ENCODE peak calls at places on chromosome 13, in nine cellular contexts. One of them, this sample, is unnamed.

GRCh38 chr13:30464496-30465351 is 1.0 kb downstream of the HMGB1 start:
- DNase-seq in CD8-positive, alpha-beta T cell: peak; percentile 64
- DNase-seq in colonic mucosa: peak; percentile 77
- DNase-seq in transverse colon: peak; percentile 78
- DNase-seq in body of pancreas: peak; percentile 73
- DNase-seq in Peyer's patch: peak; percentile 88
- DNase-seq in HFF-Myc: no peak
- DNase-seq in A549: peak; percentile 22
- DNase-seq in thoracic aorta: peak; percentile 36
- DNase-seq in this sample: peak; percentile 61

GRCh38 chr13:41224113-41225110 is 30.0 kb upstream of the KBTBD7 start:
- DNase-seq in CD8-positive, alpha-beta T cell: no peak
- DNase-seq in colonic mucosa: no peak
- DNase-seq in transverse colon: no peak
- DNase-seq in body of pancreas: no peak
- DNase-seq in Peyer's patch: no peak
- DNase-seq in HFF-Myc: no peak
- DNase-seq in A549: no peak
- DNase-seq in thoracic aorta: no peak
- DNase-seq in this sample: no peak

GRCh38 chr13:114282143-114282685 is 813 bp downstream of the UPF3A start:
- DNase-seq in CD8-positive, alpha-beta T cell: no peak
- DNase-seq in colonic mucosa: peak; percentile 32
- DNase-seq in transverse colon: peak; percentile 44
- DNase-seq in body of pancreas: peak; percentile 35
- DNase-seq in Peyer's patch: peak; percentile 60
- DNase-seq in HFF-Myc: no peak
- DNase-seq in A549: no peak
- DNase-seq in thoracic aorta: no peak
- DNase-seq in this sample: peak; percentile 59

GRCh38 chr13:21075303-21076264 is 14.2 kb upstream of the LATS2 start:
- DNase-seq in CD8-positive, alpha-beta T cell: no peak
- DNase-seq in colonic mucosa: no peak
- DNase-seq in transverse colon: no peak
- DNase-seq in body of pancreas: peak; percentile 38
- DNase-seq in Peyer's patch: peak; percentile 58
- DNase-seq in HFF-Myc: no peak
- DNase-seq in A549: no peak
- DNase-seq in thoracic aorta: no peak
- DNase-seq in this sample: no peak

GRCh38 chr13:30830638-30830965 is 75.5 kb upstream of the MEDAG start:
- DNase-seq in CD8-positive, alpha-beta T cell: no peak
- DNase-seq in colonic mucosa: no peak
- DNase-seq in transverse colon: no peak
- DNase-seq in body of pancreas: no peak
- DNase-seq in Peyer's patch: peak; percentile 71
- DNase-seq in HFF-Myc: no peak
- DNase-seq in A549: no peak
- DNase-seq in thoracic aorta: no peak
- DNase-seq in this sample: no peak

GRCh38 chr13:72565893-72566292 is 161.5 kb downstream of the MZT1 start:
- DNase-seq in CD8-positive, alpha-beta T cell: no peak
- DNase-seq in colonic mucosa: no peak
- DNase-seq in transverse colon: no peak
- DNase-seq in body of pancreas: no peak
- DNase-seq in Peyer's patch: no peak
- DNase-seq in HFF-Myc: peak; percentile 1
- DNase-seq in A549: no peak
- DNase-seq in thoracic aorta: no peak
- DNase-seq in this sample: no peak

GRCh38 chr13:83211301-83211700 is 671.0 kb downstream of the SLITRK1 start:
- DNase-seq in CD8-positive, alpha-beta T cell: no peak
- DNase-seq in colonic mucosa: no peak
- DNase-seq in transverse colon: no peak
- DNase-seq in body of pancreas: no peak
- DNase-seq in Peyer's patch: no peak
- DNase-seq in HFF-Myc: no peak
- DNase-seq in A549: no peak
- DNase-seq in thoracic aorta: no peak
- DNase-seq in this sample: no peak

GRCh38 chr13:52414963-52415362 is 9.0 kb upstream of the THSD1 start:
- DNase-seq in CD8-positive, alpha-beta T cell: no peak
- DNase-seq in colonic mucosa: no peak
- DNase-seq in transverse colon: no peak
- DNase-seq in body of pancreas: no peak
- DNase-seq in Peyer's patch: no peak
- DNase-seq in HFF-Myc: peak; percentile 7
- DNase-seq in A549: no peak
- DNase-seq in thoracic aorta: no peak
- DNase-seq in this sample: no peak

GRCh38 chr13:45974500-45974899 is 78.0 kb downstream of the ZC3H13 start:
- DNase-seq in CD8-positive, alpha-beta T cell: no peak
- DNase-seq in colonic mucosa: no peak
- DNase-seq in transverse colon: no peak
- DNase-seq in body of pancreas: no peak
- DNase-seq in Peyer's patch: no peak
- DNase-seq in HFF-Myc: no peak
- DNase-seq in A549: no peak
- DNase-seq in thoracic aorta: no peak
- DNase-seq in this sample: no peak
- TF ChIP-seq CTCF in CD8-positive, alpha-beta T cell: no peak
- TF ChIP-seq CTCF in colonic mucosa: no peak
- TF ChIP-seq CTCF in transverse colon: no peak
- TF ChIP-seq CTCF in body of pancreas: no peak
- TF ChIP-seq CTCF in Peyer's patch: no peak
- TF ChIP-seq CTCF in HFF-Myc: no peak
- TF ChIP-seq CTCF in A549: no peak
- TF ChIP-seq CTCF in thoracic aorta: no peak
- TF ChIP-seq CTCF in this sample: no peak

GRCh38 chr13:49807681-49808080 is 15.2 kb upstream of the KPNA3 start:
- DNase-seq in CD8-positive, alpha-beta T cell: no peak
- DNase-seq in colonic mucosa: no peak
- DNase-seq in transverse colon: no peak
- DNase-seq in body of pancreas: no peak
- DNase-seq in Peyer's patch: no peak
- DNase-seq in HFF-Myc: no peak
- DNase-seq in A549: no peak
- DNase-seq in thoracic aorta: no peak
- DNase-seq in this sample: no peak

GRCh38 chr13:49810464-49810824 is 18.0 kb upstream of the KPNA3 start:
- DNase-seq in CD8-positive, alpha-beta T cell: no peak
- DNase-seq in colonic mucosa: no peak
- DNase-seq in transverse colon: no peak
- DNase-seq in body of pancreas: no peak
- DNase-seq in Peyer's patch: no peak
- DNase-seq in HFF-Myc: no peak
- DNase-seq in A549: no peak
- DNase-seq in thoracic aorta: no peak
- DNase-seq in this sample: no peak

GRCh38 chr13:49810825-49811526 is 18.5 kb upstream of the KPNA3 start:
- DNase-seq in CD8-positive, alpha-beta T cell: no peak
- DNase-seq in colonic mucosa: no peak
- DNase-seq in transverse colon: no peak
- DNase-seq in body of pancreas: no peak
- DNase-seq in Peyer's patch: no peak
- DNase-seq in HFF-Myc: no peak
- DNase-seq in A549: no peak
- DNase-seq in thoracic aorta: no peak
- DNase-seq in this sample: peak; percentile 62

GRCh38 chr13:49802410-49802809 is 9.9 kb upstream of the KPNA3 start:
- DNase-seq in CD8-positive, alpha-beta T cell: no peak
- DNase-seq in colonic mucosa: no peak
- DNase-seq in transverse colon: no peak
- DNase-seq in body of pancreas: no peak
- DNase-seq in Peyer's patch: no peak
- DNase-seq in HFF-Myc: no peak
- DNase-seq in A549: no peak
- DNase-seq in thoracic aorta: no peak
- DNase-seq in this sample: no peak

GRCh38 chr13:49806126-49806536 is 13.6 kb upstream of the KPNA3 start:
- DNase-seq in CD8-positive, alpha-beta T cell: no peak
- DNase-seq in colonic mucosa: no peak
- DNase-seq in transverse colon: no peak
- DNase-seq in body of pancreas: no peak
- DNase-seq in Peyer's patch: no peak
- DNase-seq in HFF-Myc: no peak
- DNase-seq in A549: no peak
- DNase-seq in thoracic aorta: no peak
- DNase-seq in this sample: no peak
- H3K4me3 ChIP-seq in CD8-positive, alpha-beta T cell: no peak overlapping the region
- H3K4me3 ChIP-seq in colonic mucosa: no peak overlapping the region
- H3K4me3 ChIP-seq in transverse colon: no peak overlapping the region
- H3K4me3 ChIP-seq in body of pancreas: no peak overlapping the region
- H3K4me3 ChIP-seq in Peyer's patch: no peak overlapping the region
- H3K4me3 ChIP-seq in HFF-Myc: no peak overlapping the region
- H3K4me3 ChIP-seq in A549: no peak overlapping the region
- H3K4me3 ChIP-seq in thoracic aorta: no peak overlapping the region
- H3K4me3 ChIP-seq in this sample: no peak overlapping the region

GRCh38 chr13:60613080-60613479 is 216.1 kb downstream of the TDRD3 start:
- DNase-seq in CD8-positive, alpha-beta T cell: no peak
- DNase-seq in colonic mucosa: no peak
- DNase-seq in transverse colon: no peak
- DNase-seq in body of pancreas: no peak
- DNase-seq in Peyer's patch: no peak
- DNase-seq in HFF-Myc: no peak
- DNase-seq in A549: no peak
- DNase-seq in thoracic aorta: no peak
- DNase-seq in this sample: no peak

GRCh38 chr13:60623131-60623530 is 226.1 kb downstream of the TDRD3 start:
- DNase-seq in CD8-positive, alpha-beta T cell: no peak
- DNase-seq in colonic mucosa: no peak
- DNase-seq in transverse colon: no peak
- DNase-seq in body of pancreas: no peak
- DNase-seq in Peyer's patch: no peak
- DNase-seq in HFF-Myc: no peak
- DNase-seq in A549: no peak
- DNase-seq in thoracic aorta: no peak
- DNase-seq in this sample: no peak

GRCh38 chr13:60619461-60619860 is 222.4 kb downstream of the TDRD3 start:
- DNase-seq in CD8-positive, alpha-beta T cell: no peak
- DNase-seq in colonic mucosa: no peak
- DNase-seq in transverse colon: no peak
- DNase-seq in body of pancreas: no peak
- DNase-seq in Peyer's patch: no peak
- DNase-seq in HFF-Myc: no peak
- DNase-seq in A549: no peak
- DNase-seq in thoracic aorta: no peak
- DNase-seq in this sample: no peak

GRCh38 chr13:60620611-60621395 is 223.8 kb downstream of the TDRD3 start:
- DNase-seq in CD8-positive, alpha-beta T cell: no peak
- DNase-seq in colonic mucosa: no peak
- DNase-seq in transverse colon: no peak
- DNase-seq in body of pancreas: no peak
- DNase-seq in Peyer's patch: no peak
- DNase-seq in HFF-Myc: no peak
- DNase-seq in A549: no peak
- DNase-seq in thoracic aorta: no peak
- DNase-seq in this sample: no peak

DNA sequence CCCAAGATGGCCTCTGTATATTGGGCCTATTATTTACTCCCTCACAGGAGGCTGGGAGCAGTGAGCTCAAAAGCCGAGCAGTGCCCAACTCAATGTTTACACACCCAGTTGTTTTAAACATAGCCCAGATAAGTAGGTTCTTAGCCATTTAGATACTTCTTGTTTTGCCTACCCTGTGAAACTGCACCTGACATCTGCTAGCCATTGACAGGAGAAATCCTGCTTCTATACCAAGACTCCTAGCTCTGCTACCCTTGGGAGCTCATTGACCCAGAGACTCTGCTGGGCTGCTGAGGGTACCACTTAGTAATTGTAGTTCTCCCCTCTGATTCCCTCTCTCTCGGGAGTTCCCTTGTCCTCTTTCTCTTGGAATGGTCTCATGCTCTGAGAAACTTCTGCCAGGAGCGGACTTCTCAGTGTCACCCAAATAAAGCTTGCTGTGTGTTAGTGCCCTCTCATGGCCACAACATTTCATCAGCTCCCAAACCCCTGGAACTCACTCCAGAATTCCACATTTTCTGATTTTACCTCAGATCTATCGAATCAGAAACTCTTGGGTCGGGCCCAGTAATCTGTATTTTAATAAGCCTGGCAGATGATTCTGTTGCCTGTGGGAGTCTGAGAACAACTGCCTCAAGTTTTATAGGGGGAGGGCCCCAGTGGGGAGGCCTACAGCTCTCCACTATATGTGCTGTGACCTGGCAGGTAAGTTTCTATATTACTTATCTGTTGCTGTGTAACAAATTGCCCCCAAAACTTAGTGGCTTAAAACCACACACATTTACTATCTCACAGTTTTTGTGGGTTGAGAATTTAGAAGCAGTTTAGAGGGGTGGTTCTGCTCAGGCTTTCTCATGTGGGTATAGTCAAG is 221.1 kb downstream of the TDRD3 start:
- DNase-seq in CD8-positive, alpha-beta T cell: no peak
- DNase-seq in colonic mucosa: no peak
- DNase-seq in transverse colon: no peak
- DNase-seq in body of pancreas: no peak
- DNase-seq in Peyer's patch: no peak
- DNase-seq in HFF-Myc: no peak
- DNase-seq in A549: no peak
- DNase-seq in thoracic aorta: no peak
- DNase-seq in this sample: no peak
- TF ChIP-seq CTCF in CD8-positive, alpha-beta T cell: no peak
- TF ChIP-seq CTCF in colonic mucosa: no peak
- TF ChIP-seq CTCF in transverse colon: peak; percentile 24
- TF ChIP-seq CTCF in body of pancreas: peak; percentile 10
- TF ChIP-seq CTCF in Peyer's patch: no peak
- TF ChIP-seq CTCF in HFF-Myc: peak; percentile 21
- TF ChIP-seq CTCF in A549: peak; percentile 5
- TF ChIP-seq CTCF in thoracic aorta: no peak
- TF ChIP-seq CTCF in this sample: peak; percentile 32

GRCh38 chr13:33490461-33491327 is 205.1 kb upstream of the STARD13 start:
- DNase-seq in CD8-positive, alpha-beta T cell: no peak
- DNase-seq in colonic mucosa: no peak
- DNase-seq in transverse colon: no peak
- DNase-seq in body of pancreas: no peak
- DNase-seq in Peyer's patch: no peak
- DNase-seq in HFF-Myc: no peak
- DNase-seq in A549: no peak
- DNase-seq in thoracic aorta: no peak
- DNase-seq in this sample: peak; percentile 64

GRCh38 chr13:33489563-33489962 is 204.0 kb upstream of the STARD13 start:
- DNase-seq in CD8-positive, alpha-beta T cell: no peak
- DNase-seq in colonic mucosa: no peak
- DNase-seq in transverse colon: no peak
- DNase-seq in body of pancreas: no peak
- DNase-seq in Peyer's patch: no peak
- DNase-seq in HFF-Myc: no peak
- DNase-seq in A549: no peak
- DNase-seq in thoracic aorta: no peak
- DNase-seq in this sample: no peak

GRCh38 chr13:33485247-33485646 is 199.7 kb upstream of the STARD13 start:
- DNase-seq in CD8-positive, alpha-beta T cell: no peak
- DNase-seq in colonic mucosa: no peak
- DNase-seq in transverse colon: no peak
- DNase-seq in body of pancreas: no peak
- DNase-seq in Peyer's patch: no peak
- DNase-seq in HFF-Myc: no peak
- DNase-seq in A549: no peak
- DNase-seq in thoracic aorta: no peak
- DNase-seq in this sample: no peak

GRCh38 chr13:33483471-33483870 is 197.9 kb upstream of the STARD13 start:
- DNase-seq in CD8-positive, alpha-beta T cell: no peak
- DNase-seq in colonic mucosa: no peak
- DNase-seq in transverse colon: no peak
- DNase-seq in body of pancreas: no peak
- DNase-seq in Peyer's patch: no peak
- DNase-seq in HFF-Myc: no peak
- DNase-seq in A549: no peak
- DNase-seq in thoracic aorta: no peak
- DNase-seq in this sample: no peak

DNA sequence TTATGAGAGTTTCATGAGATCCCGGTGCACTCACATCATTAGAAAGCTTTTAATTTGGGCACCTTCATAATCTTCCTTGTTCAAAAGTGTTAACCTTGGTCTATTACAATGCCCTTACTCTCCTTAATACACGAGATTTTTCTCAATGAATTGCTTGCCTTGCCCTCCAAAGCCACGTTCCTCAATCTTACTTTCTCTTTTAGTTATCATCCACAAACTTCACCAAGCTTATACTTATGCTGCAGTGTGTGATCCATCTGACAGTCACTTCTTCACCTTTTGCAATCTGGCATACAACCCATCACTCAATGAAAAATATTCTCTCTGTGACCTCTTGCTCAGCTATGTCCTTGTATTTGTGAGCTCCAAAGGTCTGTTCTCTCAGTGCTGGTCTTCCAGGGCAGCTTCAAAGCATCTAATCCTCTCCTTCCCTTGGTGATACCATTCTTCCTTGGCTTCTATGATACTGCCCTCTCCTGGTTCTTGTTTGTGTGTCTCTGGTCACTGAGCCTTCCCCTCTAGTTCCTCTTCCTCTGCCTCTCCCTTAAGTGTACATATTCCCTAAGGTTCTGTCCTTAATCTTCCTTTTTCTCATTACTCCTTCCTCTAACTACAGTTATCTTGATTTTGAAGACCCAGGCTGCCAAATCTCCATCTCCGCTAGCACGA is 202.2 kb upstream of the STARD13 start:
- DNase-seq in CD8-positive, alpha-beta T cell: no peak
- DNase-seq in colonic mucosa: peak; percentile 25
- DNase-seq in transverse colon: no peak
- DNase-seq in body of pancreas: no peak
- DNase-seq in Peyer's patch: no peak
- DNase-seq in HFF-Myc: no peak
- DNase-seq in A549: no peak
- DNase-seq in thoracic aorta: no peak
- DNase-seq in this sample: no peak
- H3K4me3 ChIP-seq in CD8-positive, alpha-beta T cell: no peak overlapping the region
- H3K4me3 ChIP-seq in colonic mucosa: no peak overlapping the region
- H3K4me3 ChIP-seq in transverse colon: no peak overlapping the region
- H3K4me3 ChIP-seq in body of pancreas: no peak overlapping the region
- H3K4me3 ChIP-seq in Peyer's patch: no peak overlapping the region
- H3K4me3 ChIP-seq in HFF-Myc: no peak overlapping the region
- H3K4me3 ChIP-seq in A549: no peak overlapping the region
- H3K4me3 ChIP-seq in thoracic aorta: peak overlapping the region; percentile 66
- H3K4me3 ChIP-seq in this sample: peak overlapping the region; percentile 0